ENCODE peak calls at places on chromosomes 7 and 10, in five cellular contexts. U is A549, J is SK-N-SH, P is HepG2, S is K562. C is an unnamed sample.

GRCh38 chr10:53597835-53598251 is 825.3 kb upstream of the MBL2 start:
- DNase-seq in J (no peak), U (no peak), P (no peak), S (no peak), C (peak; percentile 69)

GRCh38 chr10:16644146-16644545 is 122.5 kb upstream of the C1QL3 start:
- DNase-seq in J (no peak), U (peak; percentile 9), S (no peak), P (no peak), C (no peak)

GRCh38 chr7:139231513-139232376 is 708 bp downstream of the UBN2 start:
- DNase-seq in P (peak; percentile 58), S (peak; percentile 82), U (peak; percentile 32), J (peak; percentile 83), C (peak; percentile 3)

GRCh38 chr7:1857487-1858425 is 187.7 kb downstream of the ELFN1 start:
- DNase-seq in U (no peak), P (no peak), S (no peak), J (no peak), C (no peak)

GRCh38 chr10:30639946-30640786 is 10.6 kb upstream of the LYZL2 start:
- DNase-seq in S (peak; percentile 45), P (peak; percentile 53), U (peak; percentile 77), J (peak; percentile 48), C (no peak)

GRCh38 chr7:116185956-116186355 is 24.4 kb upstream of the TES start:
- DNase-seq in P (no peak), J (no peak), U (no peak), S (no peak), C (no peak)

GRCh38 chr7:73811760-73812168 is 19.0 kb upstream of the CLDN4 start:
- DNase-seq in U (peak; percentile 72), P (peak; percentile 54), S (peak; percentile 81), J (peak; percentile 87), C (peak; percentile 56)

GRCh38 chr7:30992414-30992813 is 28.7 kb downstream of the GHRHR start:
- DNase-seq in U (no peak), S (no peak), P (no peak), J (no peak), C (no peak)

GRCh38 chr10:79335094-79335469 is 12.2 kb upstream of the PPIF start:
- DNase-seq in P (no peak), J (no peak), U (no peak), S (no peak), C (no peak)

GRCh38 chr10:62562101-62562500 is 187.9 kb downstream of the ZNF365 start:
- DNase-seq in J (no peak), U (no peak), P (no peak), S (no peak), C (no peak)

GRCh38 chr10:101285519-101286070 is 56.3 kb upstream of the LBX1 start:
- DNase-seq in S (no peak), P (no peak), J (no peak), U (no peak), C (peak; percentile 69)

GRCh38 chr10:84118395-84119006 is 20.8 kb upstream of the GHITM start:
- DNase-seq in S (no peak), P (no peak), J (no peak), U (peak; percentile 65), C (no peak)

GRCh38 chr7:132750530-132751281 is 174.4 kb upstream of the PLXNA4 start:
- DNase-seq in P (no peak), J (no peak), S (no peak), U (no peak), C (no peak)

GRCh38 chr10:31706464-31706863 is 222.2 kb downstream of the ARHGAP12 start:
- DNase-seq in S (no peak), J (no peak), P (no peak), U (no peak), C (no peak)

GRCh38 chr7:105677803-105678583 is 96.7 kb upstream of the EFCAB10 start:
- DNase-seq in S (no peak), P (no peak), J (no peak), U (no peak), C (no peak)

GRCh38 chr10:8504436-8504977 is 450.0 kb downstream of the GATA3 start:
- DNase-seq in P (no peak), U (no peak), J (no peak), S (no peak), C (no peak)

GRCh38 chr10:89348458-89348857 is 20.7 kb downstream of the IFIT3 start:
- DNase-seq in S (no peak), U (no peak), J (no peak), P (no peak), C (no peak)

GRCh38 chr10:75469018-75469616 is 37.7 kb downstream of the LRMDA start:
- DNase-seq in U (peak; percentile 78), P (peak; percentile 6), S (no peak), J (no peak), C (no peak)

GRCh38 chr7:45921699-45922519 is 837 bp upstream of the IGFBP3 start:
- DNase-seq in J (peak; percentile 73), S (peak; percentile 33), P (peak; percentile 34), U (peak; percentile 85), C (peak; percentile 87)

GRCh38 chr10:103793429-103793828 is 61.9 kb downstream of the SH3PXD2A start:
- DNase-seq in U (peak; percentile 16), S (no peak), J (no peak), P (peak; percentile 62), C (no peak)

GRCh38 chr10:23516530-23516929 is 77.7 kb downstream of the OTUD1 start:
- DNase-seq in U (peak; percentile 10), J (peak; percentile 28), S (no peak), P (peak; percentile 17), C (no peak)

GRCh38 chr10:48307584-48307983 is 1.1 kb downstream of the MAPK8 start:
- DNase-seq in S (no peak), P (no peak), J (no peak), U (no peak), C (no peak)

GRCh38 chr10:45580781-45581496 is 91.6 kb downstream of the ZFAND4 start:
- DNase-seq in S (no peak), P (no peak), U (no peak), J (no peak), C (no peak)

GRCh38 chr7:111089822-111090426 is 1.0 kb upstream of the LRRN3 start:
- DNase-seq in S (peak; percentile 67), P (peak; percentile 40), U (peak; percentile 55), J (peak; percentile 61), C (no peak)
- TF ChIP-seq CHD2 in S (no peak), P (no peak), U (no peak), J (peak; percentile 34), C (no peak)

GRCh38 chr7:135208417-135208793 is 2.9 kb downstream of the WDR91 start:
- DNase-seq in P (no peak), S (no peak), J (no peak), U (no peak), C (no peak)
- TF ChIP-seq CHD2 in P (no peak), S (no peak), J (no peak), U (no peak), C (no peak)

GRCh38 chr7:34277016-34277800 is 371.9 kb downstream of the BMPER start:
- DNase-seq in J (no peak), P (no peak), U (no peak), S (no peak), C (no peak)
- TF ChIP-seq CHD2 in J (no peak), P (no peak), U (no peak), S (no peak), C (no peak)

GRCh38 chr7:15820319-15820718 is 133.8 kb upstream of the MEOX2 start:
- DNase-seq in U (no peak), J (no peak), P (no peak), S (no peak), C (no peak)
- TF ChIP-seq CHD2 in U (no peak), J (no peak), P (no peak), S (no peak), C (no peak)

DNA sequence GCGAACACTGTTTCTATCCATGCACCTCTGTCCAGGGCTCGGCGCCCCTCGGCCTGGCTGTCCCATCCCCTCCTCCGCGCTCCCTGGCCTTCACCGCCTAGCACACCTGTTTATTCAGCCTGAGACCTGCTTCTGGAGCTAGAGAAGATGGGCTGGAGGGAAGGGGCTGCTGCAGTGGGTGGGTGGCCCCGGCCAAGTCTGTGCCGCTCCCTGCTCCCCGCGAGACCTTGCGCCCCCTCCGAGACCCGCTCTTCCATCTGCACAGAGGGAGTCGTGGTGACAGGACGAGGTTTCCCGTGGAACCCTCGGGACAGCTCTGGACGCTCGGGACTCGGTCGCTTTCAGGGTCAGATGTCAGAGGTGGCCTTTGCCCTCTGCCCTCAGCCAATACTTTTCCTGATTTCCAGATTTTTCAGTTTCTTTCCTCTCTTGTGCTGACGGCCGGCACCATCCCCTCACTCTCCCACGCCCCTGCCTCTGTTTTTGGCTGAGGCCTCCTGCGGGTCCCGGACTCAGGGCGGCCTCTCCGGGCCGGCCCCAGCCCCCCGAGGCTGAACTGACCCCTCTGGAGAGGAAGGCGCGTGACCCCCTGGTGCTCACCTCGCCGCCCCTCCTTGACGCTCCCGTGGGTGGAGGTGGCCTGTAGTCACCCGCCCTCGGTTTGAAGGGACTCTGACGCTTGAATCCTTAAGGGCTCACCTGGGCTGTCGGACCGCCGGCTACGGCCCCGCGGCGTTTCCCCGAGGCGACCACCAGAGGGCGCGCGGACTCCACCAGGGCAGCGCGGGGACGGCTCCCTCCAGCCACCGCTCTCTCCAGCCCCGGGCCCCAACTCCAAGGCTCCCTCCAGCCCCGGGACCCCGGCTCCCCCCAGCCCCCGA is 15.6 kb downstream of the SHH start:
- DNase-seq in P (no peak), S (peak; percentile 91), U (peak; percentile 48), J (peak; percentile 93), C (no peak)
- TF ChIP-seq CHD2 in P (no peak), S (no peak), U (no peak), J (no peak), C (no peak)

GRCh38 chr7:29563590-29564454 is at the start of gene PRR15:
- DNase-seq in J (peak; percentile 80), P (peak; percentile 64), U (peak; percentile 64), S (no peak), C (peak; percentile 71)
- TF ChIP-seq CHD2 in J (no peak), P (no peak), U (no peak), S (no peak), C (no peak)

GRCh38 chr10:125084191-125085186 is 75.9 kb downstream of the CTBP2 start:
- DNase-seq in J (peak; percentile 39), P (peak; percentile 12), U (peak; percentile 93), S (no peak), C (no peak)
- TF ChIP-seq CHD2 in J (no peak), P (no peak), U (no peak), S (no peak), C (no peak)

DNA sequence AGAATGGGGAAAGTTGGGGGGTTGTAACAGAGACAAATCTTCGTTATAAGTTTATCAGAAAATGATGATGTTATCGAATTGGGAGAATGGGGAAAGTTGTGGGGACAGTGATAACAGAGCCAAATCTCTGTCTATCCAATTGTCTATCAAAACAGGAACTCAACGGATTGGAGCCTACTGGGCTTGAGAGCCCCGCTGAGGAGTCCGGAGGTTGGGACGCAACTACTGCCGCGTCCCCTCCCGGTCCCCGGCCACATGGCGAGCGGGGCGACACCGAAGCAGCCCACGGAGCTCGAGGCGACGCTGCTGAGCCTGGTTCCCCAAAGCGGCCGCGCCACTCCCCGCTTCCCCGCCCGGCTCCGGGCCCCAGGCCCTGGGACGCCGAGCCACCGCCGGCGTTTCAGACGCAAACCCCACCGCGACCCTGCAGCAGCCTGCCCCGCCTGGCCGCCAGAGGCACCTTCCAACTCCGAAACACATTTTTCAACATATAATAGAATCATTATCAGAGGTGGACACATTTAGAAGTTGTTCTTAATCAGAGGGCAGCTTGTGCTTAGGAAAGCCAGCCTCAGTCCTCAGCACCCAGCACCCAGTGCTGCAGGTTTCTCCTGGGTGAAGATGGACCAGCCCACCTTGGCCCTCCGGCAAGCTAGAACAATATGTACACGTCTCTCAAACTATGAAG is 13.8 kb upstream of the RALA start:
- DNase-seq in P (no peak), S (no peak), U (no peak), J (peak; percentile 85), C (peak; percentile 76)
- TF ChIP-seq CHD2 in P (no peak), S (no peak), U (no peak), J (no peak), C (no peak)